ENCODE peak calls at places on chromosome 22, in ten cellular contexts. P is activated CD8-positive, alpha-beta T cell treated with anti-CD3 and anti-CD28 coated beads, Interleukin-2, amount 10 ng/mL, durations not matched to agents 7 days and 5 days; Q is fibroblast of gingiva; N is hippocampal formation; F is NAMALWA; S is colonic mucosa; X is ecto neural progenitor cell; I is KBM-7; M is NCI-H1105; T is activated T-helper 1 cell treated with Interleukin-2 at 50 U/mL for 16 hours. C is an unnamed sample.

GRCh38 chr22:23097412-23098229 is 27.3 kb downstream of the GNAZ start:
- DNase-seq in P (no peak), Q (no peak), N (no peak), F (no peak), S (no peak), X (no peak), I (no peak), M (no peak), T (no peak), C (no peak)

GRCh38 chr22:49547751-49548239 is 279.9 kb downstream of the BRD1 start:
- DNase-seq in P (no peak), Q (no peak), N (no peak), F (no peak), S (no peak), X (no peak), I (no peak), M (no peak), T (no peak), C (no peak)

GRCh38 chr22:31652911-31653684 is 8.9 kb downstream of the PISD start:
- DNase-seq in P (no peak), Q (no peak), N (no peak), F (no peak), S (no peak), X (no peak), I (no peak), M (no peak), T (no peak), C (peak)

GRCh38 chr22:45468872-45469572 is 33.7 kb upstream of the FBLN1 start:
- DNase-seq in P (no peak), Q (peak), N (no peak), F (no peak), S (no peak), X (no peak), I (no peak), M (no peak), T (no peak), C (peak)

GRCh38 chr22:49727881-49728563 is 99.7 kb downstream of the BRD1 start:
- DNase-seq in P (no peak), Q (no peak), N (no peak), F (no peak), S (no peak), X (no peak), I (no peak), M (no peak), T (no peak), C (no peak)

GRCh38 chr22:47484960-47485571 is 722.6 kb downstream of the TBC1D22A start:
- DNase-seq in P (no peak), Q (no peak), N (no peak), F (no peak), S (no peak), X (no peak), I (no peak), M (peak), T (no peak), C (no peak)

GRCh38 chr22:36860821-36861659 is at the start of gene NCF4:
- DNase-seq in P (peak), Q (no peak), N (no peak), F (peak), S (peak), X (no peak), I (peak), M (no peak), T (peak), C (no peak)

GRCh38 chr22:37545703-37546435 is 14.4 kb upstream of the CDC42EP1 start:
- DNase-seq in P (no peak), Q (peak), N (no peak), F (no peak), S (peak), X (peak), I (no peak), M (no peak), T (no peak), C (peak)

GRCh38 chr22:24186892-24187670 is 5.8 kb downstream of the SUSD2 start:
- DNase-seq in P (no peak), Q (no peak), N (no peak), F (no peak), S (no peak), X (no peak), I (no peak), M (no peak), T (no peak), C (no peak)

GRCh38 chr22:43944670-43945430 is 10.4 kb upstream of the SAMM50 start:
- DNase-seq in P (no peak), Q (no peak), N (no peak), F (no peak), S (no peak), X (no peak), I (no peak), M (no peak), T (no peak), C (no peak)

GRCh38 chr22:47197735-47198500 is 435.5 kb downstream of the TBC1D22A start:
- DNase-seq in P (no peak), Q (no peak), N (no peak), F (no peak), S (no peak), X (peak), I (no peak), M (no peak), T (no peak), C (no peak)

GRCh38 chr22:24496234-24496633 is 1.1 kb downstream of the UPB1 start:
- DNase-seq in P (no peak), Q (no peak), N (no peak), F (no peak), S (no peak), X (no peak), I (no peak), M (no peak), T (no peak), C (no peak)

C was measured in renal cortical epithelial cell.